ENCODE peak calls at places on chromosomes 12 and 14, in five cellular contexts. Z is endothelial cell of umbilical vein, C is AG04450, H is sigmoid colon, G is left ventricle myocardium inferior. N is an unnamed sample.

GRCh38 chr12:83641789-83642188 is 955.1 kb downstream of the TMTC2 start:
- DNase-seq in Z (no peak), C (no peak), H (peak), G (no peak), N (no peak)

GRCh38 chr14:66311058-66311457 is 175.1 kb upstream of the CCDC196 start:
- DNase-seq in Z (no peak), C (no peak), H (no peak), G (no peak), N (no peak)

GRCh38 chr12:87690236-87690810 is 338.9 kb downstream of the C12orf50 start:
- DNase-seq in Z (no peak), C (no peak), H (no peak), G (no peak), N (no peak)

GRCh38 chr14:33792387-33793368 is 158.2 kb downstream of the EGLN3 start:
- DNase-seq in Z (peak), C (peak), H (peak), G (peak), N (peak)

GRCh38 chr12:78442454-78442801 is 422.1 kb upstream of the SYT1 start:
- DNase-seq in Z (no peak), C (peak), H (no peak), G (no peak), N (no peak)

GRCh38 chr12:43453761-43454160 is 98.2 kb downstream of the ADAMTS20 start:
- DNase-seq in Z (no peak), C (no peak), H (no peak), G (no peak), N (no peak)

GRCh38 chr14:61678966-61679365 is 16.3 kb upstream of the HIF1A start:
- DNase-seq in Z (no peak), C (no peak), H (no peak), G (no peak), N (no peak)

GRCh38 chr14:43983721-43984120 is 523.4 kb downstream of the FSCB start:
- DNase-seq in Z (no peak), C (no peak), H (no peak), G (no peak), N (no peak)

GRCh38 chr14:98503086-98503815 is 768.7 kb downstream of the BCL11B start:
- DNase-seq in Z (no peak), C (no peak), H (no peak), G (no peak), N (no peak)

GRCh38 chr12:22275847-22276246 is 58.7 kb downstream of the ST8SIA1 start:
- DNase-seq in Z (peak), C (peak), H (peak), G (peak), N (no peak)

GRCh38 chr14:37150414-37150813 is 22.0 kb downstream of the SLC25A21 start:
- DNase-seq in Z (peak), C (peak), H (no peak), G (no peak), N (peak)

GRCh38 chr14:28142400-28143015 is 624.1 kb upstream of the FOXG1 start:
- DNase-seq in Z (no peak), C (no peak), H (no peak), G (no peak), N (no peak)

GRCh38 chr14:29215853-29216252 is 449.3 kb downstream of the FOXG1 start:
- DNase-seq in Z (peak), C (no peak), H (no peak), G (no peak), N (no peak)

GRCh38 chr14:97719931-97720330 is 922.7 kb downstream of the VRK1 start:
- DNase-seq in Z (no peak), C (no peak), H (no peak), G (no peak), N (no peak)

GRCh38 chr12:3034067-3034750 is 43.0 kb upstream of the TSPAN9 start:
- DNase-seq in Z (peak), C (peak), H (peak), G (peak), N (peak)

GRCh38 chr14:89131004-89131750 is 285.9 kb downstream of the FOXN3 start:
- DNase-seq in Z (no peak), C (no peak), H (no peak), G (no peak), N (no peak)

GRCh38 chr14:54392131-54392859 is 4.5 kb upstream of the CDKN3 start:
- DNase-seq in Z (no peak), C (no peak), H (no peak), G (no peak), N (no peak)

GRCh38 chr12:93790472-93791152 is 113.4 kb downstream of the CRADD start:
- DNase-seq in Z (peak), C (no peak), H (no peak), G (no peak), N (no peak)

GRCh38 chr12:52285172-52285745 is 6.1 kb downstream of the KRT81 start:
- DNase-seq in Z (no peak), C (no peak), H (no peak), G (no peak), N (no peak)

GRCh38 chr12:98574110-98574509 is 19.4 kb upstream of the SLC25A3 start:
- DNase-seq in Z (no peak), C (no peak), H (no peak), G (no peak), N (peak)

GRCh38 chr12:1881301-1881700 is 37.2 kb downstream of the CACNA2D4 start:
- DNase-seq in Z (no peak), C (no peak), H (no peak), G (no peak), N (no peak)

GRCh38 chr14:104278214-104278534 is 139.8 kb downstream of the KIF26A start:
- DNase-seq in Z (no peak), C (no peak), H (no peak), G (no peak), N (no peak)

GRCh38 chr12:94831081-94831747 is 172.3 kb downstream of the NDUFA12 start:
- DNase-seq in Z (no peak), C (no peak), H (no peak), G (no peak), N (no peak)

GRCh38 chr12:116996058-116996457 is 85.3 kb downstream of the FBXW8 start:
- DNase-seq in Z (no peak), C (no peak), H (no peak), G (peak), N (no peak)
- H3K27ac ChIP-seq in Z (no peak), C (no peak), H (no peak), G (peak), N (no peak)

DNA sequence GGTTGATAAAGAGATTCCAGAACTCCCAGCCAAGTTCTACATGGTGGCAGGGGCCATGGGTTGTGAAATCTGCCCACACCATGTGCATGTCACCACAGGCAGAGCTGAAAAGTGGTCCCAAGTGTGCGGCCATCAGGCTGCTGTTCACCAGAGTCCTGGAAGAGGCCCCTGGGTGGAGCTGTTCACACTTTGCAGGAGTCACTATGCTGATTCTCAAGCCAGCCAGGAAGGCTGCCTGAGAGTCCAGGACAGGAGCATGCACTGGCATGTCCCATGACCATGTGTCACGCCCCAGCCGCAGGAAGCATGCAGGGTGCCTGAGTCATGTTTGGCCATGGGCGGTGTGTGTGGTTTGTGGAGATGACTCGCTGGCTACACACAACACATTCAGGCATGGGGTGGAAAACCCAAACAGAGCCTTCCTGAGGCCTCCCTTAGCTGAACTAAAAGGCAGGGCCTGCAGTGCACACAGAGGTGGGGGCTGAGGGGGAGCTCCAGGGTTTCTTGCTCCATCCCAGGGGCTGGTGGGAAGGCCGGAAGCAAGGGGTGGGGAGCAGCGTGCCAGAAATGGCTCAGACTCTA is 19.5 kb downstream of the ABCB9 start:
- DNase-seq in Z (peak), C (peak), H (peak), G (peak), N (peak)
- H3K27ac ChIP-seq in Z (peak), C (peak), H (peak), G (peak), N (peak)

GRCh38 chr12:49982246-49983229 is 9.8 kb downstream of the AQP6 start:
- DNase-seq in Z (no peak), C (no peak), H (no peak), G (no peak), N (no peak)
- H3K27ac ChIP-seq in Z (no peak), C (no peak), H (no peak), G (no peak), N (no peak)

GRCh38 chr12:82524020-82524419 is 162.7 kb upstream of the TMTC2 start:
- DNase-seq in Z (no peak), C (no peak), H (no peak), G (no peak), N (peak)
- H3K27ac ChIP-seq in Z (no peak), C (no peak), H (no peak), G (no peak), N (no peak)

DNA sequence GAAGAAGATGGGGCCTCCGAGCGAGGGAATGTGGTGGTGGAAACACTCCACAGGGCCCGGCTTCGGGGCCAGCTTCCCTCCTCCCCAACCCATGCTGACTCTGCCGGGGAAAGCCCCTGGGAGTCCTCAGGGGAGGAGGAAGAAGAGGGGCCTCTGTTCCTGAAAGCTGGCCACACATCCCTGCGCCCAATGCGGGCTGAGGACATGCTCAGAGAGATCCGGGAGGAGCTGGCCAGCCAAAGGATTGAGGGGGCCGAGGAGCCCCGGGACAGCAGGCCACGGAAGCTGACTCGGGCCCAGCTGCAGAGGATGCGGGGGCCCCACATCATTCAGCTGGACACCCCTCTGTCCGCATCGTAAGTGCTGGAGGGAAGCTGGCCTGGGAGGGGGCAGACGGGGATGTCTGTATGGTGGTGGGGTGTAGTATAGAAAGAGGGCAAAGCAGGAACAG is 14.3 kb downstream of the TNFRSF1A start:
- DNase-seq in Z (no peak), C (no peak), H (no peak), G (no peak), N (no peak)
- H3K27ac ChIP-seq in Z (no peak), C (no peak), H (peak), G (peak), N (no peak)

GRCh38 chr14:23080474-23080873 is 14.5 kb downstream of the ACIN1 start:
- DNase-seq in Z (no peak), C (no peak), H (no peak), G (no peak), N (no peak)

GRCh38 chr14:23076785-23077408 is 18.0 kb downstream of the ACIN1 start:
- DNase-seq in Z (peak), C (no peak), H (no peak), G (no peak), N (peak)

GRCh38 chr14:23079716-23080115 is 15.2 kb downstream of the ACIN1 start:
- DNase-seq in Z (no peak), C (no peak), H (no peak), G (no peak), N (no peak)

GRCh38 chr14:23077962-23078361 is 17.0 kb downstream of the ACIN1 start:
- DNase-seq in Z (no peak), C (no peak), H (no peak), G (no peak), N (no peak)

GRCh38 chr14:23078692-23079116 is 16.2 kb downstream of the ACIN1 start:
- DNase-seq in Z (peak), C (peak), H (peak), G (no peak), N (peak)
- H3K27ac ChIP-seq in Z (peak), C (peak), H (peak), G (peak), N (no peak)

DNA sequence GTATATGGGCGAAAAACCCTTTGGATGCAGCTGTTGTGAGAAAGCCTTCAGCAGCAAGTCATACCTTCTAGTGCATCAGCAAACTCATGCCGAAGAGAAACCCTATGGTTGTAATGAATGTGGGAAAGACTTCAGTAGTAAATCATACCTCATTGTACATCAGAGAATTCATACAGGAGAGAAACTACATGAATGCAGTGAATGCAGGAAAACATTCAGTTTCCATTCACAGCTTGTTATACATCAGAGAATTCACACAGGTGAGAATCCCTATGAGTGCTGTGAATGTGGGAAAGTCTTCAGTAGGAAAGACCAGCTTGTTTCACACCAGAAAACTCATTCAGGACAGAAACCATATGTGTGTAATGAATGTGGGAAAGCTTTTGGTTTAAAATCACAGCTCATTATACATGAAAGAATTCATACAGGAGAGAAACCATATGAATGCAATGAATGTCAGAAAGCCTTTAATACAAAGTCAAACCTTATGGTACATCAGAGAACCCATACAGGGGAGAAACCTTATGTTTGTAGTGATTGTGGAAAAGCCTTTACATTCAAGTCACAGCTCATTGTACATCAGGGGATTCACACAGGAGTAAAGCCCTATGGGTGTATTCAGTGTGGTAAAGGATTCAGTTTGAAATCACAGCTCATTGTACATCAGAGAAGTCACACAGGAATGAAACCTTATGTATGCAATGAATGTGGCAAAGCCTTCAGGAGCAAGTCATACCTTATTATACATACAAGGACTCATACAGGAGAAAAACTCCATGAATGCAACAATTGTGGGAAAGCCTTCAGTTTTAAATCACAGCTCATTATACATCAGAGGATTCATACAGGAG is 21.4 kb downstream of the ZNF268 start:
- DNase-seq in Z (no peak), C (no peak), H (no peak), G (no peak), N (no peak)
- H3K27ac ChIP-seq in Z (no peak), C (no peak), H (no peak), G (no peak), N (no peak)

GRCh38 chr14:102796661-102797190 is 19.5 kb downstream of the TRAF3 start:
- DNase-seq in Z (no peak), C (no peak), H (no peak), G (no peak), N (no peak)

GRCh38 chr14:102793531-102794328 is 16.5 kb downstream of the TRAF3 start:
- DNase-seq in Z (no peak), C (no peak), H (no peak), G (no peak), N (no peak)

GRCh38 chr14:102799684-102800562 is 22.7 kb downstream of the TRAF3 start:
- DNase-seq in Z (no peak), C (peak), H (no peak), G (no peak), N (no peak)

GRCh38 chr14:102798926-102799325 is 21.7 kb downstream of the TRAF3 start:
- DNase-seq in Z (no peak), C (no peak), H (no peak), G (no peak), N (no peak)

GRCh38 chr14:102795060-102795925 is 18.0 kb downstream of the TRAF3 start:
- DNase-seq in Z (peak), C (no peak), H (peak), G (peak), N (peak)
- H3K27ac ChIP-seq in Z (peak), C (peak), H (no peak), G (no peak), N (peak)

DNA sequence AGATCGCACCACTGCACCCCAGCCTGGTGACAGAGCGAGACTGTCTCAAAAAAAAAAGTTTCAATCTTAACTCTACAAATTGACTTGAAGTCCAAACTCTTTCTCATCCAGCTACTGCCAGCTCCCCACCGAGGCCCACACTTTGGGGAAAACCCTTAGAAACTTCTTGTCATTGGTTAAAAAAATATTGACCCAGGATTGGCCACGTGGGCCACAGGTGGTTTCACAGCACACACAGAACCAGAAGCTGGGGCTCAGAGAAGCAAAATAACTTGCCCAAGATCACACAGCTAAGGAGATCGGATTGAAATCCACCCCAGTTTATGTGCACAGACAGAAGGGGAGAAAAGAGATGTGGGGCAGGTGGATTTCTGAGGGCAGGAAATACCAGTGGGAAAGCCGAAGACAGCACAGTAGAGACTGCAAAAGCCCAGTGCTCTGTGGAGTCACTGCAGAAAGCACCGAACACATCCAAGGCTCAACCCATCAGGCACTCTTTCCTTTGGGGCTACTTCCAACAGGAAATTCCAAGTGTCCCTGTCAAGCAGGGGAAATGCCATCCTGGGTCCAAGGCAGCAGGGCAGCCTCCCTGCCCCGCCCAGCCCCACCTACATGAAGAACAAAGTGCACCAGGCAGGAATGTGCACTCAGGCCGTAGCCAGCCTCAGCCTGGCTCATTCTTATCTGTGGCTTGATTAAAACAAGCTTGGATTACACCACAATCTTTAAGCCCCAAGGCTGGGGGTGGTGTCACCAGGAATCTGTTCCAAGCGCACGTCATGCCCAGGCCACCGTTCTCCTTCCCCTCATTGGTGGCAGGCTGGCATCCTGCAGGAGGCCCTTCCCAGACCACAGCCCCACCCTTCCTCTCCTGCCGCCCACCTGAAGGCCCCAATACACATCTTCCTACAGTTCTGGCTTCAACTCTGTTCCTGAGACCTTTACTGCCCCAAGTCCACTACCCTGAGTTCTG is 72.5 kb downstream of the ITPK1 start:
- DNase-seq in Z (peak), C (no peak), H (no peak), G (peak), N (peak)
- H3K27ac ChIP-seq in Z (peak), C (peak), H (peak), G (peak), N (peak)

DNA sequence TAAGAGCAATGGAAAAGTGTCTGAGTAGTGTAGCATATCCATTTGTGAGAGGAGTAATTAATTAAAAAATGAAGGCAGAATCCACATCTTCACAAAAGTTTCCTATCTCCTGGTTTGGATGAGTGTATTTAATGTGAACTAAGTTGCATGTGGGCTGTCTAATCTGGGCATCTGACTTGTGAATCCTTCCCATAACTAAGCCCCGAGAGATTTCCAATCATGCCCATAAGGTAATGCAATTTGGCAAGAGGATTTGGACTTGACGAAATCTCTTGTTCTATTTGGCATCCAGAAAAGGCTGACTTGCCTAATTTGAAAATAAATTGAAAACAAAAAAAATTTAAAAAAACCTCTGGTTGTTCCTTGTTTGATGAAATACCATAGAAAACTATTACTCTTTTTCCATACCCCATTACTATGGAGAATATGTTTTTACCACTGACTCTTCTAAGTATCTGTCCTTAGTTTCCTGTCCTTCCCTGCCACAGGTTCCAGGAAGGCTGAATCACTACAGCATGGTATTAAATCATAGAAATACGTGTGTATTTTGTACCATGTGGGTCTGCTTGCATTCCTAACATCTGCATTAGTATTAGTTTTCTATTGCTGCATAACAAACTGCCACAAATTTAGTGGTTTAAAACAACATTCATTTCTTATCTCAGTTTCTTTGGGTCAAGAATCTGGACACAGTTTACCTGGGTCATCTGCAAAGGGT is 48.4 kb downstream of the ETV6 start:
- DNase-seq in Z (peak), C (no peak), H (no peak), G (no peak), N (no peak)
- H3K27ac ChIP-seq in Z (peak), C (no peak), H (peak), G (no peak), N (no peak)